ENCODE peak calls at places on chromosomes 12 and 14, in five cellular contexts. U is AG10803, M is PC-3, E is right lobe of liver, Z is cardiac muscle cell. O is an unnamed sample.

GRCh38 chr12:24919346-24920001 is 29.4 kb downstream of the BCAT1 start:
- DNase-seq in U (no peak), M (no peak), E (no peak), Z (no peak), O (no peak)

GRCh38 chr12:46547421-46548340 is 175.1 kb upstream of the SLC38A2 start:
- DNase-seq in U (peak; percentile 69), M (peak; percentile 47), E (no peak), Z (no peak), O (no peak)

GRCh38 chr12:15937902-15938301 is 26.8 kb downstream of the DERA start:
- DNase-seq in U (no peak), M (no peak), E (no peak), Z (no peak), O (no peak)

GRCh38 chr12:39272934-39273770 is 169.8 kb downstream of the KIF21A start:
- DNase-seq in U (peak; percentile 36), M (peak; percentile 67), E (no peak), Z (peak; percentile 66), O (no peak)

GRCh38 chr14:68741839-68742470 is 50.9 kb downstream of the ZFP36L1 start:
- DNase-seq in U (no peak), M (no peak), E (no peak), Z (no peak), O (peak; percentile 84)

GRCh38 chr12:105401198-105401597 is 70.7 kb downstream of the C12orf75 start:
- DNase-seq in U (no peak), M (peak; percentile 61), E (no peak), Z (no peak), O (no peak)

GRCh38 chr12:28814246-28814645 is 334.8 kb upstream of the FAR2 start:
- DNase-seq in U (no peak), M (peak; percentile 100), E (no peak), Z (no peak), O (no peak)

GRCh38 chr14:81062816-81063215 is 107.4 kb downstream of the TSHR start:
- DNase-seq in U (no peak), M (peak; percentile 51), E (no peak), Z (peak; percentile 20), O (no peak)

GRCh38 chr14:52325126-52325525 is 11.0 kb downstream of the PTGER2 start:
- DNase-seq in U (peak; percentile 52), M (peak; percentile 21), E (no peak), Z (no peak), O (peak; percentile 81)

GRCh38 chr14:91286530-91286937 is 42.0 kb upstream of the GPR68 start:
- DNase-seq in U (peak; percentile 66), M (peak; percentile 86), E (peak; percentile 71), Z (peak; percentile 74), O (peak; percentile 36)

GRCh38 chr14:81348086-81348485 is 52.0 kb downstream of the STON2 start:
- DNase-seq in U (no peak), M (no peak), E (no peak), Z (no peak), O (no peak)

GRCh38 chr14:102659797-102660196 is 67.3 kb downstream of the RCOR1 start:
- DNase-seq in U (peak; percentile 68), M (peak; percentile 47), E (no peak), Z (no peak), O (no peak)

GRCh38 chr12:98883231-98883630 is 238.1 kb downstream of the APAF1 start:
- DNase-seq in U (no peak), M (no peak), E (no peak), Z (no peak), O (no peak)

GRCh38 chr14:33897878-33898535 is 52.9 kb downstream of the EGLN3 start:
- DNase-seq in U (no peak), M (no peak), E (no peak), Z (peak; percentile 64), O (no peak)

GRCh38 chr14:45112886-45113772 is 21.2 kb downstream of the FKBP3 start:
- DNase-seq in U (no peak), M (peak; percentile 88), E (no peak), Z (no peak), O (no peak)
- H3K4me3 ChIP-seq in U (no peak overlapping the region), M (peak overlapping the region; percentile 6), E (no peak overlapping the region), Z (no peak overlapping the region), O (no peak overlapping the region)

DNA sequence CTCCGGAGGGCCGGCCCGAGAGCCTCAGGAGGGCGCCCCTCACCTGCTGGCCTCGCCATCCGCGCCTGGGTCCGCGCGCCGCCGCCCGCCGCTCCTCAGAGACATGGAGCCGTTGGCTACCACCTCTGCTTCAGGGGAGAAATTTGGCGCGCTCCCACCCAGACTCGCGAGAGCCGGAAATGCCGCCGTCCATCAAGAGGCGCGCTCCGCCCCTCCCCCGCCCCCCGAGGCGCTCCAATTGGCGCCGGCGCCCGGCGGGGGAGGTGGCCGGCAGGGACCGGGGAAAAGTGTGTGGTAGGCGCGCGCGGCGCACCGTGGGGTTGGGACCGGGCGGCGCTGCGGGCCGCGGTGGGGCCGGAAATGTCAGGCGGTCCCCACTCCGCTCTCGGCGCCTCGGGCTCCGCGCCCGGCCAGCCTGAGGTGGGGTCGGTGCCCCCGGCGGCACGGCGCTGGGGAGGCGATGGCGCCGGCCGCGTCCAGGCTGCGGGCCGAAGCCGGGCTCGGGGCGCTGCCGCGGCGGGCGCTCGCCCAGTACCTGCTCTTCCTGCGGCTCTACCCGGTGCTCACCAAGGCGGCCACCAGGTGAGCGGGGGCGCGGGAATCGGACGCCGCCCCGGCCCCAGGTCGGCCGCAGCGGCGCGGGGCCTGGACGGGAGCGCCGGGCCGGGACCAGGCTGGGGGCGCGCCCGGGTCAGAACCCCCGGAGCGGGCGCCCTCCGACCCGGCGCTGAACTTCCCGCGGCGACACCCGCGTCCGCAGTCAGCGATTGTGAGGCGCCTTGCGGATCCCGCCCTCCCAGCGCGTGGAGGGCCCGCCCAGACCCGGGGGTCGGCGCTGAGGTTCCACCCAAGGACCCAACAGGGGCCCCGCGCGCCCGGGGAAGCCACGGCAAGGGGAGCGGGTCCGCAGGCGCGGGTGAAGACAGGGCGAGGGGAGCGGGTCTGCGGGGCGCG is at the start of the genes POLE and PXMP2:
- DNase-seq in U (peak; percentile 93), M (peak; percentile 99), E (peak; percentile 97), Z (peak; percentile 98), O (peak; percentile 75)
- TF ChIP-seq CTCF in U (no peak), M (no peak), E (no peak), Z (no peak), O (peak; percentile 4)

GRCh38 chr12:52038447-52038846 is 12.8 kb upstream of the NR4A1 start:
- DNase-seq in U (no peak), M (no peak), E (no peak), Z (no peak), O (no peak)
- H3K4me3 ChIP-seq in U (peak overlapping the region; percentile 40), M (peak overlapping the region; percentile 91), E (no peak overlapping the region), Z (no peak overlapping the region), O (no peak overlapping the region)

GRCh38 chr14:62914873-62915272 is 130.4 kb downstream of the KCNH5 start:
- DNase-seq in U (no peak), M (no peak), E (no peak), Z (no peak), O (no peak)
- TF ChIP-seq CTCF in U (no peak), M (no peak), E (no peak), Z (no peak), O (no peak)

DNA sequence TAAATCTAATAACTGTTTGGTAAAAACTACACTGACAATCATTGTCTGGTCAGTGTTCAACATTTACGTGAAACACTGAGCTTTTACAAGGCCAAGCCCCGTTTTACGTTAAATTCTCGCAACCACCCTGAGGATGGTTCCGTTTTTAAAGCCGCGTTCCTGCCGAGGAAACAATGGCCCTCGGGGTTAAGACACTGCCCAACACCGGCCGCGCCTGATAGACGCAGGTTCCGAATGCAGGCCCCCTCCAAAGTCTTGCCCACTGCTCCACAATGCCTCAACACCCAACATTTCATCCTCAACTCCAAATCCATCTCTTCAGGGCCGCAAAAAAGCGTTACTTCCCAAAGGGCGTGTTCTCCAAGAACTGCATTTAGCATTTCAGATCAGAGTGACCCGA is 953 bp upstream of the SNRPF start:
- DNase-seq in U (no peak), M (no peak), E (no peak), Z (no peak), O (no peak)
- H3K4me3 ChIP-seq in U (no peak overlapping the region), M (no peak overlapping the region), E (no peak overlapping the region), Z (no peak overlapping the region), O (no peak overlapping the region)

DNA sequence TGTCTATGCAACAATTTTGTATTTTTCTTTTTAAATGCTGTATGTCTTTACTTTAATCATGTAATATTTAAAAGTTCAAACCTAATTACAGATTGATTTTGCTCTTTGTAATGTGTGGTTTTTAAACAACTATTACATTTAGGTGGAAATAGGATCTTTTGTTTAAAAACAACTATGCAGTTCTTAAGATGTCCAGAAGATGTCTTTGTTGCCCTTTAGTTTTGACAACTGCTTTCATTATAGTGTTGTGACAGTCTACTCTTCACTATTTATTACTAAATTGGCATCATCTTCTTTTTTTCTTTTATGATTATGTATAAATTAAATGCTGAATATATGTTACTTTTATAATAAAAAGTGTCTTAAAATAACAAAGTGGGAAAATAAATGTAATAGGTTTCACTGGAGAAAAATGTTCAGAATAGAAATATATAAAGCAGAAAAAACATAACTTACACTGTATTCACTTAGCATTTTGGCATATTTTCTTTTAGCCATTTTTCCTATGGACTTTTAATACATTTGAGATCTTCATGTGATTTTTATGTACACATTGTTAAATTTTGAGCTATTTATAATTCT is 27.1 kb upstream of the PCNX4 start:
- DNase-seq in U (peak; percentile 55), M (peak; percentile 87), E (no peak), Z (no peak), O (peak; percentile 2)
- TF ChIP-seq CTCF in U (peak; percentile 79), M (peak; percentile 98), E (peak; percentile 49), Z (peak; percentile 67), O (peak; percentile 41)

GRCh38 chr12:55717397-55718007 is 1.7 kb downstream of the BLOC1S1 start:
- DNase-seq in U (no peak), M (peak; percentile 82), E (no peak), Z (no peak), O (no peak)
- H3K4me3 ChIP-seq in U (peak overlapping the region; percentile 88), M (peak overlapping the region; percentile 72), E (no peak overlapping the region), Z (no peak overlapping the region), O (peak overlapping the region; percentile 80)